ENCODE peak calls at places on chromosomes 16 and 17, in eight cellular contexts. J is midbrain; G is PC-9; K is EL; X is NCI-H82; Z is activated T-helper 9 cell treated with anti-CD3 and anti-CD28 coated beads, Interleukin-2, amount 50 U/mL, for 16 hours; O is head of caudate nucleus; I is activated T-helper 1 cell treated with Interleukin-2 at 50 U/mL for 16 hours. L is an unnamed sample.

GRCh38 chr16:9384141-9384540 is 292.7 kb downstream of the HAPSTR1 start:
- DNase-seq in K (no peak), O (no peak), G (no peak), Z (no peak), X (no peak), I (no peak), J (no peak), L (no peak)

GRCh38 chr17:30363715-30364202 is 15.0 kb upstream of the CPD start:
- DNase-seq in G (peak), X (no peak), O (peak), J (no peak), Z (peak), I (peak), K (peak), L (no peak)

GRCh38 chr17:47063475-47063874 is 84.4 kb upstream of the RPRML start:
- DNase-seq in Z (no peak), I (no peak), X (no peak), J (no peak), K (no peak), O (no peak), G (no peak), L (no peak)

GRCh38 chr17:37479025-37479424 is 10.7 kb upstream of the DUSP14 start:
- DNase-seq in K (no peak), J (no peak), Z (no peak), G (no peak), O (no peak), X (no peak), I (no peak), L (no peak)

GRCh38 chr17:6101706-6102105 is 31.5 kb downstream of the WSCD1 start:
- DNase-seq in X (no peak), K (no peak), J (no peak), G (no peak), O (no peak), I (no peak), Z (no peak), L (no peak)

GRCh38 chr16:9012848-9013507 is 49.3 kb upstream of the USP7 start:
- DNase-seq in X (peak), J (no peak), I (no peak), K (no peak), O (no peak), G (no peak), Z (no peak), L (no peak)

GRCh38 chr17:4161179-4161559 is 18.2 kb downstream of the CYB5D2 start:
- DNase-seq in J (no peak), G (peak), Z (no peak), O (no peak), K (peak), I (no peak), X (no peak), L (peak)

GRCh38 chr16:8663192-8664089 is 11.0 kb upstream of the ABAT start:
- DNase-seq in X (no peak), I (no peak), J (no peak), K (no peak), Z (no peak), O (peak), G (no peak), L (no peak)

GRCh38 chr17:54678158-54678557 is 222.5 kb upstream of the TOM1L1 start:
- DNase-seq in K (no peak), O (no peak), X (no peak), J (no peak), Z (no peak), I (no peak), G (no peak), L (no peak)

GRCh38 chr17:37440424-37440823 is 33.7 kb downstream of the TADA2A start:
- DNase-seq in G (no peak), J (no peak), K (no peak), Z (no peak), O (no peak), X (no peak), I (no peak), L (no peak)

GRCh38 chr16:1184156-1184868 is 31.4 kb downstream of the CACNA1H start:
- DNase-seq in O (no peak), G (no peak), J (no peak), I (no peak), X (peak), K (no peak), Z (no peak), L (no peak)

GRCh38 chr16:19872179-19872863 is 12.3 kb downstream of the GPRC5B start:
- DNase-seq in I (no peak), X (no peak), G (no peak), Z (no peak), J (peak), O (peak), K (no peak), L (peak)

GRCh38 chr17:41402161-41402560 is 4.8 kb upstream of the KRT31 start:
- DNase-seq in J (no peak), O (no peak), K (peak), G (no peak), I (no peak), X (no peak), Z (no peak), L (no peak)

GRCh38 chr17:77466140-77466539 is 325.4 kb downstream of the SEC14L1 start:
- DNase-seq in J (no peak), K (no peak), Z (no peak), O (no peak), I (no peak), X (no peak), G (no peak), L (no peak)

GRCh38 chr17:78381601-78382168 is 3.2 kb downstream of the PGS1 start:
- DNase-seq in J (no peak), K (no peak), O (no peak), I (no peak), G (no peak), Z (peak), X (no peak), L (no peak)

GRCh38 chr16:69187891-69188451 is 1.0 kb downstream of the SNTB2 start:
- DNase-seq in G (peak), Z (peak), I (peak), O (peak), X (peak), K (peak), J (peak), L (peak)

GRCh38 chr17:8082312-8082711 is 5.2 kb downstream of the ALOX12B start:
- DNase-seq in I (no peak), K (no peak), G (no peak), X (peak), O (no peak), J (no peak), Z (no peak), L (no peak)

GRCh38 chr17:74190154-74190553 is 13.3 kb upstream of the RPL38 start:
- DNase-seq in I (no peak), G (no peak), X (peak), Z (no peak), J (peak), K (peak), O (peak), L (peak)

GRCh38 chr16:85055503-85056210 is 28.1 kb downstream of the KIAA0513 start:
- DNase-seq in X (no peak), G (peak), O (peak), J (peak), K (peak), I (peak), Z (peak), L (peak)

GRCh38 chr16:3235856-3236669 is 1.1 kb upstream of the ZNF200 start:
- DNase-seq in Z (peak), G (peak), O (no peak), I (peak), K (no peak), X (peak), J (no peak), L (no peak)

GRCh38 chr16:3597676-3598075 is 13.7 kb downstream of the SLX4 start:
- DNase-seq in Z (no peak), G (no peak), O (no peak), J (no peak), K (no peak), X (no peak), I (no peak), L (no peak)

GRCh38 chr16:56513972-56514371 is 5.9 kb downstream of the BBS2 start:
- DNase-seq in X (peak), Z (peak), I (peak), G (peak), J (peak), O (peak), K (peak), L (peak)

GRCh38 chr17:8892338-8892690 is 24.8 kb upstream of the PIK3R6 start:
- DNase-seq in I (no peak), J (no peak), G (no peak), X (peak), O (no peak), K (no peak), Z (no peak), L (no peak)

GRCh38 chr17:3802461-3803307 is 1.7 kb upstream of the ITGAE start:
- DNase-seq in J (no peak), Z (no peak), O (no peak), X (no peak), G (no peak), I (no peak), K (peak), L (no peak)

GRCh38 chr17:9401434-9401833 is 174.2 kb downstream of the STX8 start:
- DNase-seq in K (peak), G (peak), Z (no peak), O (no peak), J (no peak), X (no peak), I (no peak), L (no peak)

GRCh38 chr17:7238418-7239090 is 703 bp downstream of the PHF23 start:
- DNase-seq in K (peak), J (no peak), X (peak), O (no peak), I (no peak), Z (no peak), G (no peak), L (peak)

GRCh38 chr16:27114006-27114405 is 47.3 kb downstream of the C16orf82 start:
- DNase-seq in K (no peak), X (no peak), I (no peak), Z (no peak), O (no peak), J (no peak), G (no peak), L (no peak)

GRCh38 chr17:69501591-69502468 is 87.3 kb downstream of the MAP2K6 start:
- DNase-seq in Z (no peak), X (peak), K (peak), I (no peak), O (peak), G (no peak), J (peak), L (peak)

GRCh38 chr17:47708864-47709541 is 15.0 kb downstream of the TBKBP1 start:
- DNase-seq in X (no peak), J (peak), I (no peak), K (no peak), Z (no peak), O (no peak), G (no peak), L (no peak)

GRCh38 chr17:82536220-82537201 is 17.0 kb downstream of the FOXK2 start:
- DNase-seq in X (no peak), G (no peak), O (no peak), Z (no peak), J (no peak), K (peak), I (no peak), L (no peak)

GRCh38 chr16:86611517-86611840 is 33.1 kb downstream of the FOXL1 start:
- DNase-seq in J (no peak), O (no peak), Z (no peak), K (peak), I (no peak), G (no peak), X (no peak), L (no peak)

GRCh38 chr16:28867241-28867640 is 3.6 kb downstream of the SH2B1 start:
- DNase-seq in G (no peak), Z (no peak), J (no peak), X (no peak), O (no peak), I (no peak), K (no peak), L (no peak)

GRCh38 chr17:50292465-50292864 is 18.2 kb downstream of the TMEM92 start:
- DNase-seq in G (no peak), K (peak), I (no peak), Z (no peak), J (no peak), X (no peak), O (no peak), L (no peak)